ENCODE peak calls at places on chromosomes 16 and 17, in four cellular contexts. M is HL-60, E is K562, S is GM12878. N is an unnamed sample.

GRCh38 chr16:67668495-67669157 is 2.0 kb downstream of the C16orf86 start:
- DNase-seq in M (peak; percentile 42), E (peak; percentile 68), S (no peak), N (no peak)

GRCh38 chr17:75344664-75345063 is 55.4 kb upstream of the SLC25A19 start:
- DNase-seq in M (peak; percentile 45), E (peak; percentile 41), S (no peak), N (no peak)

GRCh38 chr17:35978346-35978745 is 3.0 kb downstream of the CCL16 start:
- DNase-seq in M (no peak), E (no peak), S (no peak), N (no peak)

GRCh38 chr17:69287168-69287567 is 39.8 kb downstream of the ABCA5 start:
- DNase-seq in M (no peak), E (no peak), S (no peak), N (no peak)

GRCh38 chr17:75295220-75296158 is 6.3 kb upstream of the SLC25A19 start:
- DNase-seq in M (peak; percentile 64), E (peak; percentile 10), S (peak; percentile 97), N (no peak)

GRCh38 chr17:57107498-57108101 is 22.6 kb downstream of the AKAP1 start:
- DNase-seq in M (no peak), E (peak; percentile 48), S (no peak), N (no peak)

GRCh38 chr17:9255838-9256237 is 234.5 kb downstream of the NTN1 start:
- DNase-seq in M (no peak), E (no peak), S (no peak), N (no peak)

GRCh38 chr17:78839762-78840529 is 668 bp downstream of the USP36 start:
- DNase-seq in M (peak; percentile 29), E (no peak), S (no peak), N (peak; percentile 47)

GRCh38 chr16:85357924-85358505 is 245.7 kb upstream of the CIBAR2 start:
- DNase-seq in M (no peak), E (peak; percentile 61), S (no peak), N (no peak)

GRCh38 chr16:1379054-1379862 is 27.5 kb downstream of the GNPTG start:
- DNase-seq in M (peak; percentile 76), E (peak; percentile 93), S (no peak), N (peak; percentile 88)

GRCh38 chr16:15996432-15997109 is 47.2 kb downstream of the ABCC1 start:
- DNase-seq in M (no peak), E (peak; percentile 50), S (no peak), N (no peak)

GRCh38 chr17:39739885-39740356 is 2.2 kb downstream of the GRB7 start:
- DNase-seq in M (no peak), E (no peak), S (no peak), N (no peak)

GRCh38 chr16:23874613-23875294 is 39.0 kb downstream of the PRKCB start:
- DNase-seq in M (no peak), E (no peak), S (no peak), N (no peak)

GRCh38 chr16:27193300-27193990 is 9.9 kb upstream of the KDM8 start:
- DNase-seq in M (no peak), E (no peak), S (no peak), N (no peak)

GRCh38 chr16:68642436-68643064 is 2.6 kb upstream of the CDH3 start:
- DNase-seq in M (no peak), E (no peak), S (no peak), N (no peak)

GRCh38 chr16:80084163-80084562 is 456.6 kb upstream of the DYNLRB2 start:
- DNase-seq in M (no peak), E (no peak), S (no peak), N (no peak)

GRCh38 chr17:51860934-51861561 is 297.5 kb downstream of the CA10 start:
- DNase-seq in M (peak; percentile 44), E (peak; percentile 32), S (no peak), N (no peak)

GRCh38 chr17:1933875-1934715 is 91.0 kb downstream of the RTN4RL1 start:
- DNase-seq in M (no peak), E (no peak), S (no peak), N (no peak)

DNA sequence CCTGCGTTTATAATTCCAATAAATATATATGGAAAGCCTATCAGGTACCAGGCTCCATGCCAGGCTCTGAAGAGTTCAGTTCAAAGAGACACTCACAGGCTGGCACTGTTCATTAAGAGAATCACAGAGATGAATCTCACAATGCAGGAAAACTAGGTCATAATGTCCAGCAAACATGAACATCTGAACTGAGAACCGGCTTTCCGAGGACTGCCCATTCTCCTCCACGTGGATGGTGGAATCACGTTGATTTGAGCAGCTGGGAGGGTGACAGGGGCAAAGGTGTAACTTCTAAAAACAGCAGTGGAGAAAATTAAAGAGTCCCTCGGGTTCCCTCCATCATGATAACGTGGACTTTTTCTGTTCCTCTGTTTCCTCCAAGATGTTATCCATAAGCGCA is 10.2 kb downstream of the GP2 start:
- DNase-seq in M (no peak), E (no peak), S (no peak), N (no peak)
- TF ChIP-seq POLR2AphosphoS5 in M (no peak), E (no peak), S (no peak), N (no peak)

GRCh38 chr17:3986939-3987335 is 22.7 kb upstream of the ATP2A3 start:
- DNase-seq in M (no peak), E (no peak), S (no peak), N (no peak)

GRCh38 chr17:3988297-3989120 is 24.3 kb upstream of the ATP2A3 start:
- DNase-seq in M (no peak), E (no peak), S (no peak), N (no peak)

GRCh38 chr17:3990391-3991127 is 26.3 kb upstream of the ATP2A3 start:
- DNase-seq in M (no peak), E (no peak), S (no peak), N (no peak)

GRCh38 chr17:3986270-3986938 is 22.2 kb upstream of the ATP2A3 start:
- DNase-seq in M (no peak), E (no peak), S (no peak), N (no peak)

DNA sequence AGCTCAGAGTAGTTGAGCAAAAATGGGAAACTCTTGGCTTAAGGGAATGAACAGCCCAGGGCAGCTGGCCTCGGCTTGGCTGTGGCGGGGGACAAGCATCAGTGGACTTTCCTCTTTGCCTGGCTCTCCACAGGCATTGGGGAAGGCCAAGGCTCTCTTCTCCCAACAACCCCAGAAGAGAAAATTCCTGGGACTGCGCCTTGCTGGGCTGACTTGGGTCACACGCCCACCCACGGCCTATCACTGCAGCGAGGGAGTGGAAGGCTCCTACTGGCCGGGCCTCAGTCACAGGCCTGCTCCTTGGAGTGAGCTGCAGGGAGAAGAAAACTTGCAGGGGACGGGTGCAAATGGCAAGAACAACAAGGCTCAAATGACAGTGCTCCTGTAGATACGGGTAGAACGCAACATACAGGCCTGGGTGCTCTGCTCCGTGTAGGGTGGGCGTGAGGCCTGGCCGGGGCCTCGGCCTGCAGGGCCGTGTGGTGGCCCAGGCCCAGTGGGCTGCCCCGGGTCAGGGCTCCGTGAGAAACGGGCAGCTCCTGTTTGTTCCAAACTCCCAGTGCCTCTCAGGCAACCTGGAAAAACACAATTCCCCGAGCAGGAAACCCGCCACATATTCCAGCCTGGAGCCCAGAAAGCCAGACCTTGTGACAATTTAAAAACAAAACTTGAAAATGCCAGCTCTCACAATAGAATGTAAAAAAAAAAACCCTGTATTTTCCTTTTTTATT is 25.1 kb upstream of the ATP2A3 start:
- DNase-seq in M (no peak), E (no peak), S (no peak), N (no peak)
- TF ChIP-seq SPI1 in M (no peak), E (no peak), S (no peak), N (no peak)

GRCh38 chr16:57604177-57604576 is 24.3 kb upstream of the ADGRG1 start:
- DNase-seq in M (no peak), E (no peak), S (no peak), N (no peak)
- TF ChIP-seq POLR2AphosphoS5 in M (no peak), E (no peak), S (no peak), N (no peak)

DNA sequence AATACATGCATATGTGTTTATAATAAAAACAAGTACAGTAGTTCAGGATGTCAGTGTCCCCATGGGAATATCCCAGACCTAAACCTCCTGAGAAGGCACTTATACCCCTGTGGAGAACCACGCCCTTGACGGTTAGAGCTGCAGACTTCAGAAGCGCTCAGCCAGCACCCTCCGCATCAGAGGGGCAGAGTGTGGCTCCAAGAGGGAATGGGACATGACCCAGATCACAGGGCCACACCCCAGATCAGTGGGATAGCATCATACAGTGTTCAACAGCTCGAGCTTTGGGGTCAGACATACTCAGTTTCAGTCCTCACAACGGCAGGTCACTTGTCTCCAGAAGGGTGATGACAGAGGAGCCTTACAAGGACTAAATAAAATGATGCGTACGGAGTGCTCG is 45.8 kb upstream of the ZNF423 start:
- DNase-seq in M (no peak), E (no peak), S (no peak), N (no peak)
- TF ChIP-seq SPI1 in M (no peak), E (no peak), S (no peak), N (no peak)

GRCh38 chr17:42673266-42673884 is 3.4 kb downstream of the PLEKHH3 start:
- DNase-seq in M (no peak), E (peak; percentile 51), S (no peak), N (no peak)
- TF ChIP-seq POLR2AphosphoS5 in M (no peak), E (no peak), S (no peak), N (no peak)

DNA sequence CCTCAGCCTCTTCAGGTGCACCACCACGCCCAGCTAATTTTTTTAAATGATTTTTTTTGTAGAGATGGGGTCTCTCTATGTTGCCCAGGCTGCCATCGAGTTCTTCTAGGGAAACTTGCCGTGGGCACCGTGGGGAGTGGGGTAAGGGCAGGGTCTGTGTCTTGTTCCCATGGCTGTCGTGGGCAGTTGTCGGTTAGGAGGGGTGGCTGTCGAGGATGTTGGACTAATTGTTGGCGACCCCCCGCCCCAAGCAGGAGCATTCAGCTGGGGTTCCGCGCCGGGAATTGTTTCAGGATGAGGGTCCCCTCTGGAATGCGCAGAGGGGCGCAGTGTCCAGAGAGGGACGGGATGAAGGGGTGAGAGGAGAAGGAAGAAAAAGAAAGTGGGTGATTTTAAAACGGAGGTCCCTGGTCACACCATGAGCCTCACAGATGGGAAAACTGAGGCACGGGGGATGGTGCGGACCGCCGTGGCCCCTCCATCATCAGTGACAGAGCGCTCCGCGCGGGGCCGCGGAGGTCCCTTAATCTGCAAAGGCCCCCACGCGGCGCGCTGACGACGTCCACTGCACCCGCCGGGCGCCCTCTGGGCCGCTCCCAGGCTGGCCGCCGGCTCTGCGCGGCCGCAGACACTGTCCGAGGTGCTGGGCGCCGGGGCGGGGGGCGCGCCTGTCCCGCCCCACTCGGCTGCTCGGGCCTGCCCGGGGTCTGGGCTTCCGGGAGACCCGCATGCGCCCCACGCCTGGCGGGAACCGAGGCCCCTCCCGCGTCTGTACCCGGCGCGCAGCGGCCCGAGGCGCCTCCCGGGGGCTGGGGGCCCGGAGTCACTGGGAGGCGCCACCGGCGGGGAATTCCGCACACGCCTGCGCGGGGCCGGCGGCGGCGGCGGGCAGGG is 763 bp upstream of the RNF213 start:
- DNase-seq in M (peak; percentile 24), E (peak; percentile 97), S (no peak), N (peak; percentile 79)
- TF ChIP-seq SPI1 in M (no peak), E (no peak), S (no peak), N (no peak)

GRCh38 chr17:20063665-20064648 is 54.8 kb downstream of the SPECC1 start:
- DNase-seq in M (peak; percentile 89), E (no peak), S (peak; percentile 76), N (no peak)

GRCh38 chr17:20059728-20060188 is 50.6 kb downstream of the SPECC1 start:
- DNase-seq in M (peak; percentile 20), E (no peak), S (peak; percentile 64), N (no peak)
- TF ChIP-seq POLR2AphosphoS5 in M (no peak), E (no peak), S (no peak), N (no peak)

GRCh38 chr17:79946352-79947231 is 89.1 kb downstream of the TBC1D16 start:
- DNase-seq in M (no peak), E (no peak), S (no peak), N (peak; percentile 13)
- TF ChIP-seq SPI1 in M (no peak), E (no peak), S (no peak), N (no peak)

N was measured in GM12891.